ENCODE peak calls at places on chromosomes 4 and X, in seven cellular contexts. M is effector memory CD8-positive, alpha-beta T cell; V is transverse colon; G is GM04503; B is endothelial cell; O is ACHN; N is sciatic nerve. P is an unnamed sample.

GRCh38 chrX:85836868-85837267 is 210.5 kb downstream of the CHM start:
- DNase-seq in M (no peak), V (no peak), G (peak; percentile 15), B (no peak), O (peak; percentile 6), N (no peak), P (no peak)

GRCh38 chr4:150343796-150344195 is 238.2 kb upstream of the MAB21L2 start:
- DNase-seq in M (no peak), V (no peak), G (no peak), B (no peak), O (no peak), N (no peak), P (no peak)

GRCh38 chrX:19030805-19031204 is 46.9 kb upstream of the PHKA2 start:
- DNase-seq in M (no peak), V (no peak), G (no peak), B (no peak), O (no peak), N (no peak), P (no peak)

GRCh38 chr4:120018786-120019185 is 47.9 kb downstream of the MAD2L1 start:
- DNase-seq in M (no peak), V (no peak), G (peak; percentile 4), B (no peak), O (no peak), N (no peak), P (no peak)

GRCh38 chrX:49884290-49884862 is 5.1 kb downstream of the USP27X start:
- DNase-seq in M (peak; percentile 48), V (peak; percentile 70), G (no peak), B (peak; percentile 70), O (peak; percentile 30), N (peak; percentile 78), P (peak; percentile 30)

GRCh38 chrX:50167366-50167765 is 33.4 kb downstream of the AKAP4 start:
- DNase-seq in M (no peak), V (no peak), G (no peak), B (no peak), O (no peak), N (no peak), P (no peak)

GRCh38 chr4:182339246-182339645 is 96.0 kb downstream of the TENM3 start:
- DNase-seq in M (no peak), V (no peak), G (no peak), B (no peak), O (peak; percentile 22), N (no peak), P (no peak)

GRCh38 chr4:48904101-48904500 is 2.5 kb downstream of the OCIAD2 start:
- DNase-seq in M (no peak), V (no peak), G (no peak), B (no peak), O (no peak), N (no peak), P (no peak)

GRCh38 chrX:82208976-82209375 is 1007.1 kb downstream of the SH3BGRL start:
- DNase-seq in M (no peak), V (no peak), G (no peak), B (no peak), O (no peak), N (no peak), P (no peak)